ENCODE peak calls at places on chromosomes 11 and 22, in four cellular contexts. One of them, this sample, is unnamed.

GRCh38 chr11:31236052-31236652 is 133.4 kb downstream of the DCDC1 start:
- DNase-seq in mucosa of descending colon: no peak
- DNase-seq in fibroblast of lung: peak
- DNase-seq in heart right ventricle: no peak
- DNase-seq in this sample: no peak

GRCh38 chr11:2186669-2187266 is 15.2 kb upstream of the TH start:
- DNase-seq in mucosa of descending colon: no peak
- DNase-seq in fibroblast of lung: no peak
- DNase-seq in heart right ventricle: no peak
- DNase-seq in this sample: no peak

GRCh38 chr11:15006139-15006759 is 34.1 kb upstream of the CALCA start:
- DNase-seq in mucosa of descending colon: no peak
- DNase-seq in fibroblast of lung: peak
- DNase-seq in heart right ventricle: no peak
- DNase-seq in this sample: no peak

GRCh38 chr22:37968452-37969251 is 15.2 kb downstream of the POLR2F start:
- DNase-seq in mucosa of descending colon: no peak
- DNase-seq in fibroblast of lung: no peak
- DNase-seq in heart right ventricle: no peak
- DNase-seq in this sample: peak

GRCh38 chr11:102833731-102834130 is 9.7 kb downstream of the MMP3 start:
- DNase-seq in mucosa of descending colon: no peak
- DNase-seq in fibroblast of lung: no peak
- DNase-seq in heart right ventricle: no peak
- DNase-seq in this sample: no peak

GRCh38 chr22:40679964-40680818 is 907 bp downstream of the MCHR1 start:
- DNase-seq in mucosa of descending colon: no peak
- DNase-seq in fibroblast of lung: no peak
- DNase-seq in heart right ventricle: no peak
- DNase-seq in this sample: no peak

GRCh38 chr11:72642815-72643511 is 31.3 kb downstream of the PDE2A start:
- DNase-seq in mucosa of descending colon: peak
- DNase-seq in fibroblast of lung: peak
- DNase-seq in heart right ventricle: peak
- DNase-seq in this sample: no peak

GRCh38 chr22:46730568-46731245 is 7.3 kb downstream of the CERK start:
- DNase-seq in mucosa of descending colon: no peak
- DNase-seq in fibroblast of lung: no peak
- DNase-seq in heart right ventricle: peak
- DNase-seq in this sample: no peak

GRCh38 chr11:86513746-86514373 is 139.2 kb downstream of the CCDC81 start:
- DNase-seq in mucosa of descending colon: no peak
- DNase-seq in fibroblast of lung: no peak
- DNase-seq in heart right ventricle: no peak
- DNase-seq in this sample: no peak

GRCh38 chr22:24247011-24247507 is 2.2 kb upstream of the GGT5 start:
- DNase-seq in mucosa of descending colon: no peak
- DNase-seq in fibroblast of lung: peak
- DNase-seq in heart right ventricle: no peak
- DNase-seq in this sample: no peak

GRCh38 chr11:17596310-17596669 is 49.2 kb downstream of the OTOG start:
- DNase-seq in mucosa of descending colon: no peak
- DNase-seq in fibroblast of lung: no peak
- DNase-seq in heart right ventricle: no peak
- DNase-seq in this sample: peak

GRCh38 chr22:25448435-25449051 is 115.9 kb upstream of the GRK3 start:
- DNase-seq in mucosa of descending colon: no peak
- DNase-seq in fibroblast of lung: peak
- DNase-seq in heart right ventricle: no peak
- DNase-seq in this sample: no peak

GRCh38 chr11:79150320-79150719 is 290.5 kb downstream of the TENM4 start:
- DNase-seq in mucosa of descending colon: no peak
- DNase-seq in fibroblast of lung: no peak
- DNase-seq in heart right ventricle: no peak
- DNase-seq in this sample: no peak

GRCh38 chr11:126476256-126476970 is 120.9 kb downstream of the ST3GAL4 start:
- DNase-seq in mucosa of descending colon: peak
- DNase-seq in fibroblast of lung: no peak
- DNase-seq in heart right ventricle: no peak
- DNase-seq in this sample: no peak

GRCh38 chr22:44701187-44701586 is 817 bp upstream of the PRR5 start:
- DNase-seq in mucosa of descending colon: no peak
- DNase-seq in fibroblast of lung: no peak
- DNase-seq in heart right ventricle: no peak
- DNase-seq in this sample: no peak
- H3K4me3 ChIP-seq in mucosa of descending colon: no peak
- H3K4me3 ChIP-seq in fibroblast of lung: no peak
- H3K4me3 ChIP-seq in heart right ventricle: no peak
- H3K4me3 ChIP-seq in this sample: no peak

DNA sequence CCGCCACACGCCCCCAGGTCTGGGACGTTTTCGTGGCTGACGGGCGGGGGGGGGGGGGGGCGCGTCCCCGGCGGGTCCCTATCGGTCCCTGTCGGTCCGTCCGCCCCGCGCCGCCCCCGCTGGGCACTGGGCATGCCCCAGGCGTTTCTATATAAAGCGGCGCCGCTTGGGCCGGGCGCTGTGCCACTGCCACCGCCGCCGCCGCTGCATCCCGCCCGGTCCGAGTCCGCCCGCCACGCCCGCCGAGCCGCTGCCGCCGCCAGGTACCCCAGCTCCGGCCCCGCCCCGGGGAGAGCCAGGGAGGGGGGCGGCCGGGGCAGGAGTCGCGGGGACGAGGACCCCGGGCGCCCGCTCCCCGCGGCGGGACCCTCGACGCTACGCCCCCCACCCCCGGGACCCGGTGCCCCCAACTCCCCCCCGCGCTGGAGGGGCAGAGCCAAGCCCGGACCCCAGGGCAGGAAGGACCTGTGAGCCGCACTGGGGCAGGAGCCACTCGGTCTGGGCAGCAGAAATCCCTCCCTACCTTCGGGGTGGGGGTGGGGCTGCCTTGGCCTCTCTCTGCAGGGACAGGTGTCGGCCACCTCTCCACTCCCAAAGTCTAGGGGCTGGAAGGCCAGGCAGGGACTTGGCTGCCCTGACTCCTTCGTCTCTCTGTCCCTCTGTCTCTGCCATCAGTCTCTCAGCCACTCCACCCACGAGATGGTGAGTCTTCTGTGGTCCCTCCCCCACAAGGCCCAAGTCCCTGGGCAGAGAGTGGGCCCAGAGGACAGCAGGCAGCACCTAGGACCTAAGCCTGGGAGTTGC is at the start of gene CARNS1:
- DNase-seq in mucosa of descending colon: no peak
- DNase-seq in fibroblast of lung: no peak
- DNase-seq in heart right ventricle: no peak
- DNase-seq in this sample: no peak
- H3K4me3 ChIP-seq in mucosa of descending colon: no peak
- H3K4me3 ChIP-seq in fibroblast of lung: no peak
- H3K4me3 ChIP-seq in heart right ventricle: peak
- H3K4me3 ChIP-seq in this sample: peak

GRCh38 chr22:30919973-30920372 is 48.6 kb downstream of the MORC2 start:
- DNase-seq in mucosa of descending colon: no peak
- DNase-seq in fibroblast of lung: no peak
- DNase-seq in heart right ventricle: no peak
- DNase-seq in this sample: no peak

GRCh38 chr22:30923168-30923900 is 45.2 kb downstream of the MORC2 start:
- DNase-seq in mucosa of descending colon: no peak
- DNase-seq in fibroblast of lung: no peak
- DNase-seq in heart right ventricle: no peak
- DNase-seq in this sample: no peak

GRCh38 chr22:30920407-30920806 is 48.2 kb downstream of the MORC2 start:
- DNase-seq in mucosa of descending colon: peak
- DNase-seq in fibroblast of lung: peak
- DNase-seq in heart right ventricle: peak
- DNase-seq in this sample: peak

GRCh38 chr22:30921108-30921507 is 47.5 kb downstream of the MORC2 start:
- DNase-seq in mucosa of descending colon: no peak
- DNase-seq in fibroblast of lung: no peak
- DNase-seq in heart right ventricle: no peak
- DNase-seq in this sample: no peak

GRCh38 chr22:30922151-30922611 is 46.4 kb downstream of the MORC2 start:
- DNase-seq in mucosa of descending colon: peak
- DNase-seq in fibroblast of lung: peak
- DNase-seq in heart right ventricle: peak
- DNase-seq in this sample: peak
- H3K4me3 ChIP-seq in mucosa of descending colon: no peak
- H3K4me3 ChIP-seq in fibroblast of lung: no peak
- H3K4me3 ChIP-seq in heart right ventricle: peak
- H3K4me3 ChIP-seq in this sample: no peak

GRCh38 chr11:62555464-62556092 is 9.0 kb upstream of the AHNAK start:
- DNase-seq in mucosa of descending colon: no peak
- DNase-seq in fibroblast of lung: peak
- DNase-seq in heart right ventricle: no peak
- DNase-seq in this sample: no peak

GRCh38 chr11:62556872-62557631 is 10.4 kb upstream of the AHNAK start:
- DNase-seq in mucosa of descending colon: peak
- DNase-seq in fibroblast of lung: no peak
- DNase-seq in heart right ventricle: no peak
- DNase-seq in this sample: no peak

GRCh38 chr11:62558669-62559068 is 12.1 kb upstream of the AHNAK start:
- DNase-seq in mucosa of descending colon: peak
- DNase-seq in fibroblast of lung: no peak
- DNase-seq in heart right ventricle: no peak
- DNase-seq in this sample: no peak

GRCh38 chr11:62554377-62554776 is 7.8 kb upstream of the AHNAK start:
- DNase-seq in mucosa of descending colon: no peak
- DNase-seq in fibroblast of lung: no peak
- DNase-seq in heart right ventricle: no peak
- DNase-seq in this sample: no peak

DNA sequence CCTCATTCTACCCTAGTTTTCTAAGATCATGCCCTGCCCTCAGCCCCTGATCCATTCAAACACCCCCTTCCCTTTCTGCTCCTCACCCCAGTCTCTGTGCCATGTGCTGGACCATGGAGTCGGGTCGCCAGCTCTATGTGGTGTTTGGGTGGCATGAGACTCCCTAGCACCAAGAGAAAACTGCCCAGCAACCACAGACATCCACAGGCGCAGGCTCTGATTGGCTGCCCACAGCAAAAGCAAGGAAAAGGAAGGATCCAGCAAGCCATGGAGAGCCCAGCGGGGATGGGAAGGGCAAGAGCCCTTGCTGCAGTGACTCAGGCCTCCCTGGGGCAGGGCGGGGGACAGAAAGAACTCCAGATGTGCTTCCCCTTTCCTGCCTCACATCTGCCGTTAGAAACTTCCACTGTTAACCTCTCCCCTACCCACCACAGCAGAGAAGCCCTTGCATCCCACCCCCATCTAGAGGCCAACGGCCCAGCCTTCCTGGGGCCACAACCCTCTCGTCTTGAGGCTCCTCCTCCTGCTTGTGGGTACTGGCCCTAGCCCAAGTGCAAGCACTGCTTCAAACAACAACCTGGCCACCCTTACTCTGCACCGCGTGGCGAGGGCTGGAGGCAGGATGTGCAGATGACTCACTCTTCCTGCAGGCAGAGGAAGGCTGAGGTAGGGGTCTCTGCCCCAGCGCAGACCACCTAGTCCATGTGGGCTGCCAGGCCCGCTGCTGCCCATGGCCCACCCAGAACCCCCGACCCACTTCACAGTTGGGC is 9.7 kb upstream of the AHNAK start:
- DNase-seq in mucosa of descending colon: peak
- DNase-seq in fibroblast of lung: peak
- DNase-seq in heart right ventricle: peak
- DNase-seq in this sample: peak
- H3K4me3 ChIP-seq in mucosa of descending colon: no peak
- H3K4me3 ChIP-seq in fibroblast of lung: no peak
- H3K4me3 ChIP-seq in heart right ventricle: no peak
- H3K4me3 ChIP-seq in this sample: no peak

DNA sequence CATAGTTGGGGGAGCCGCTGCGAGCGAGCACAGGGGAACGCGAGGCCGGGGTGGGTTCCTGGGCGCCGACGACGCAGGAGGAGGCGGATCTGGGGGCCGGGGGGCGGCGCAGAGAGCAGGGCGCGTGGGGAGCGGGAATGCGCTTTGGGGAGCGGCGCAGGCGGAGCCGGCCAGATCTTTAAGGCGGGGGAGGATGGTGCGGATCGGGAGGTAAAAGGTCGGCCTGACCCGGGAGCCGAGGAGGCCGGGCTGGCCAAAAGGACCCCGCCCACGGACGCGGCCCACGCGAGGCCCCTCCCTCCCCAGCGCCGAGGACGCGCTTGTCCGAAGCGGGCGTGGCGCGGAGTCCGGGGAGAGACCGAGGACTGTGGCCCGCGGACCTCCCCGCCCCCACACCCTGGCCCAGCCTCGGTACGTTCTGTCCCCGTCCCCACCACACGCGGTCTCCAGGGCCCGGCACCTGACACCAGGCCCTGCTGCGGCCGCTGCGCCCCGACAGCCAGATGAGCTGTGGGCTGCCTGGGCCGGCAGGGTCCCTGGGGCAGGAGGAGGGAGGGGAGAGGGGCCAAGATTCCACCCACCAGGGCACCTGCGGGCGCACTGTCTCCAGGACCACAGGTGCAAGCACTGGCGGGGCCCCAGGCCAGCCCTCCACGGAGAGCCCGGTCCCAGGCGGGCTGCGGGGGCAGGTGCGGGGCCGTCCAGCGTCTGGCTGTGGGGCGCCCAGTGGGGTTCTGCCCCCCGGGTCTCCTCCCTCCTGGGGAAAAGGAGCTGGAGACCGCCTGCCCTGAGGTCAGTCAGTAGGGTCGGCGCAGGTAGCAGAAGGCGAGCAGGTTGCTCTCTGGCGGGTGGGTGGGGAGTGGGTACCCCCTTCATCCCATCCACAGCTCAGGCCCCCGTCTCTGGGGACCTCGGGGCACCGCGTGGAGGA is 10.9 kb downstream of the PIM3 start:
- DNase-seq in mucosa of descending colon: peak
- DNase-seq in fibroblast of lung: peak
- DNase-seq in heart right ventricle: peak
- DNase-seq in this sample: no peak
- H3K4me3 ChIP-seq in mucosa of descending colon: peak
- H3K4me3 ChIP-seq in fibroblast of lung: peak
- H3K4me3 ChIP-seq in heart right ventricle: peak
- H3K4me3 ChIP-seq in this sample: peak

GRCh38 chr11:8698917-8699441 is 16.4 kb downstream of the RPL27A start:
- DNase-seq in mucosa of descending colon: no peak
- DNase-seq in fibroblast of lung: no peak
- DNase-seq in heart right ventricle: no peak
- DNase-seq in this sample: no peak
- H3K4me3 ChIP-seq in mucosa of descending colon: no peak
- H3K4me3 ChIP-seq in fibroblast of lung: no peak
- H3K4me3 ChIP-seq in heart right ventricle: no peak
- H3K4me3 ChIP-seq in this sample: no peak